ENCODE peak calls at places on chromosomes 3 and 15, in nine cellular contexts. M, K, F, E, P, I, T, C and B are unnamed samples.
A peak's percentile ranks its signal among the peaks of the same experiment; 100 is the strongest.

GRCh38 chr3:50251220-50251619 is 15.2 kb downstream of the GNAI2 start:
- DNase-seq in P (no peak), E (no peak), I (peak; percentile 67), K (no peak), C (no peak), T (no peak), M (peak; percentile 66), F (no peak), B (peak; percentile 68)

GRCh38 chr15:60751985-60752952 is 273.3 kb upstream of the ICE2 start:
- DNase-seq in C (no peak), M (peak; percentile 55), I (peak; percentile 35), T (peak; percentile 77), F (peak; percentile 47), K (no peak), P (no peak), E (peak; percentile 45), B (no peak)

GRCh38 chr3:98814799-98815450 is 51.8 kb downstream of the ST3GAL6 start:
- DNase-seq in P (no peak), T (no peak), C (no peak), K (no peak), E (no peak), M (no peak), F (no peak), I (no peak), B (peak; percentile 50)

GRCh38 chr15:75830910-75831805 is 12.1 kb upstream of the UBE2Q2 start:
- DNase-seq in E (no peak), C (no peak), P (no peak), T (no peak), F (no peak), M (no peak), K (no peak), I (no peak), B (no peak)

GRCh38 chr3:9550999-9551398 is 2.6 kb downstream of the LHFPL4 start:
- DNase-seq in C (no peak), K (no peak), T (no peak), F (no peak), M (no peak), E (no peak), P (no peak), I (no peak), B (no peak)

GRCh38 chr3:94171954-94172353 is 109.1 kb downstream of the NSUN3 start:
- DNase-seq in F (no peak), K (no peak), P (no peak), E (no peak), C (no peak), I (no peak), M (no peak), T (no peak), B (no peak)

GRCh38 chr3:20123121-20123652 is 62.8 kb downstream of the SGO1 start:
- DNase-seq in K (no peak), F (no peak), T (no peak), M (no peak), E (no peak), I (no peak), C (no peak), P (no peak), B (peak; percentile 34)

GRCh38 chr3:132347095-132347494 is 29.9 kb downstream of the ACP3 start:
- DNase-seq in T (no peak), K (no peak), C (no peak), I (peak; percentile 28), P (no peak), M (no peak), F (no peak), E (no peak), B (peak; percentile 77)

GRCh38 chr3:172709776-172710708 is 825 bp downstream of the NCEH1 start:
- DNase-seq in M (peak; percentile 62), K (peak; percentile 60), E (peak; percentile 35), P (no peak), I (peak; percentile 41), C (peak; percentile 54), F (peak; percentile 48), T (peak; percentile 70), B (peak; percentile 56)

GRCh38 chr15:85793641-85794597 is 806 bp downstream of the KLHL25 start:
- DNase-seq in T (peak; percentile 84), C (peak; percentile 64), P (no peak), E (peak; percentile 41), K (no peak), M (peak; percentile 69), F (peak; percentile 32), I (peak; percentile 61), B (peak; percentile 33)

GRCh38 chr3:24067483-24067882 is 122.4 kb downstream of the NR1D2 start:
- DNase-seq in I (no peak), M (no peak), C (no peak), E (no peak), F (no peak), K (no peak), T (no peak), P (no peak), B (no peak)

DNA sequence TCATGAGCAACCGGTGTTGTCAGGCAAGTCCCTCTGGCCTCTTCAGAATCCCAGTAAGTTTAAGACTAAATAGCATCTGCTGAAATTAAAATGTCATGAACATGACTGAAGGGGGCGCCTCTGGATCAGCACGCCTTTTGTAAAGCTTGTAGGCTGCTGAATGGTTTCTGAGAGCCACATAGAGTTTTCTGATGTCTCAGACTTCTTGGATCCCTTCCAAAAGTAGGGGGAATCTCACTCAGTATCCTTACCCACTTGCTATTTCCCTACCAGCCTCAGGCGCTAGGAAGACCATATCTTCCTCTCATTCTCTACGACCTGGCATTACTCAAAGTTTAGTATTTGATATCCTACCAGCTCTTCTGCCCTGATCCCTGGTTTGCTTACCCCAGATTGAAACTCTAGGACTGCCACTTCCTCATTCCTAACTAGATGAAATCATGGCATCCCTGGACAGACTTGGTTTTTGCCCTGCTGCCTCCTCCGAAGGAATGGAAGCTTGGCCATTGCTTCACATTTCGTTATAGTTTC is 62.7 kb upstream of the CD47 start:
- DNase-seq in I (peak; percentile 39), P (no peak), T (no peak), E (no peak), M (peak; percentile 70), K (no peak), F (no peak), C (peak; percentile 45), B (peak; percentile 42)
- TF ChIP-seq CTCF in I (no peak), P (peak; percentile 12), T (peak; percentile 47), E (no peak), M (peak; percentile 53), K (no peak), F (no peak), C (peak; percentile 18), B (peak; percentile 37)

GRCh38 chr3:30663533-30664241 is 57.3 kb downstream of the TGFBR2 start:
- DNase-seq in C (no peak), E (no peak), F (no peak), I (no peak), K (no peak), M (no peak), P (no peak), T (no peak), B (no peak)
- H3K4me3 ChIP-seq in C (no peak overlapping the region), E (no peak overlapping the region), F (no peak overlapping the region), I (no peak overlapping the region), K (no peak overlapping the region), M (no peak overlapping the region), P (no peak overlapping the region), T (no peak overlapping the region), B (no peak overlapping the region)

DNA sequence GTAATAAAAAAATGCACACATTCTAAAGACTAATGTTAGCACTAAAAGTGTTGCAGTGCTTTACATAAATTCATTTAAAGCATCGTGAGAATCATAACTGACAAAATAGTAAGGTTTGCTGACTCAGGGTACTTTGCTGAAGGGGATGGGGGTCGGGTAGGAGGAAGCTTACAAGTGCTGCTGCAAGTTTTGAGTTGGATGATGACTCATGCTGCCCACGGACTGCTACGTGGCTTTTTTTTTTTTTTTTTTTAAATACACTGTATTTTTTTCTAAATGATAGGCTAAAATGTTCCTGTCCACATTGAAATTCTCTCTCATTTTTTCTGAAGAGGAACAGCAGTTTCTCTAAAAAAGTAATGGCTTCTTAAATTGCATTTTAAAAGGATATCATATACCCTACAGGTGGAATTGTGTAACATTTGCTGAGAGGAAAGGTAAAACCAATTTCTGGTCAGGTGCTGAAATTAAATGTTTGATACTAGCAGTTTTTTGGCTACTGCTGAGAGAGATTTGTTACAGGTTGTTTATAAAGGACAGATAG is 2.2 kb downstream of the MAPK6 start:
- DNase-seq in K (no peak), T (no peak), I (peak; percentile 40), E (peak; percentile 34), P (peak; percentile 35), F (peak; percentile 70), M (peak; percentile 72), C (no peak), B (peak; percentile 94)
- TF ChIP-seq CTCF in K (no peak), T (no peak), I (no peak), E (no peak), P (no peak), F (no peak), M (peak; percentile 34), C (no peak), B (no peak)

GRCh38 chr15:40421246-40422157 is 15.9 kb downstream of the IVD start:
- DNase-seq in M (peak; percentile 90), I (peak; percentile 82), P (no peak), T (peak; percentile 92), K (peak; percentile 81), C (peak; percentile 89), E (peak; percentile 80), F (peak; percentile 61), B (peak; percentile 48)
- H3K4me3 ChIP-seq in M (peak overlapping the region; percentile 18), I (peak overlapping the region; percentile 13), P (peak overlapping the region; percentile 37), T (no peak overlapping the region), K (no peak overlapping the region), C (no peak overlapping the region), E (no peak overlapping the region), F (no peak overlapping the region), B (no peak overlapping the region)